ENCODE peak calls at places on chromosomes 13 and 19, in ten cellular contexts. D, Y, O, R, W, M, E, J, P and F are unnamed samples. For H3K4me1, the result is how much of the 10 kb centered on the place peaks cover.

GRCh38 chr13:109610517-109610916 is 175.9 kb downstream of the IRS2 start:
- DNase-seq in M (no peak), W (peak), P (peak), D (peak), J (no peak), E (no peak), R (peak), O (no peak), Y (no peak), F (peak)

GRCh38 chr19:7849631-7850428 is 19.8 kb downstream of the EVI5L start:
- DNase-seq in O (no peak), M (no peak), Y (peak), R (peak), W (no peak), J (no peak), E (no peak), D (no peak), P (no peak), F (peak)

GRCh38 chr13:87820221-87820620 is 149.1 kb downstream of the SLITRK5 start:
- DNase-seq in J (no peak), W (no peak), O (no peak), D (no peak), E (no peak), Y (no peak), M (no peak), P (no peak), R (no peak), F (no peak)

GRCh38 chr13:110387451-110388140 is 80.5 kb downstream of the COL4A2 start:
- DNase-seq in E (peak), Y (peak), M (no peak), P (no peak), W (no peak), D (no peak), O (peak), R (peak), J (peak), F (no peak)

GRCh38 chr13:54573186-54573585 is 1544.6 kb downstream of the OLFM4 start:
- DNase-seq in E (no peak), W (no peak), R (no peak), M (no peak), O (no peak), J (no peak), D (no peak), P (no peak), Y (no peak), F (no peak)

GRCh38 chr19:28184997-28185396 is 1028.0 kb downstream of the UQCRFS1 start:
- DNase-seq in P (peak), E (no peak), O (no peak), J (no peak), D (no peak), W (no peak), R (no peak), M (peak), Y (peak), F (no peak)

GRCh38 chr19:34501339-34502320 is 20.1 kb downstream of the WTIP start:
- DNase-seq in W (peak), J (peak), P (peak), D (peak), Y (peak), R (peak), O (peak), M (peak), E (peak), F (peak)

GRCh38 chr19:8595651-8596050 is 14.9 kb downstream of the ADAMTS10 start:
- DNase-seq in E (no peak), O (no peak), W (no peak), P (no peak), D (no peak), Y (no peak), R (no peak), J (no peak), M (no peak), F (no peak)

GRCh38 chr13:29696606-29697005 is 101.1 kb upstream of the SLC7A1 start:
- DNase-seq in W (no peak), O (no peak), Y (no peak), M (no peak), P (no peak), J (no peak), D (no peak), E (no peak), R (no peak), F (no peak)

GRCh38 chr13:47945738-47946137 is 55.3 kb downstream of the SUCLA2 start:
- DNase-seq in W (no peak), D (no peak), P (peak), M (peak), O (peak), Y (peak), E (no peak), J (no peak), R (no peak), F (no peak)

GRCh38 chr13:106140476-106140875 is 395.0 kb downstream of the EFNB2 start:
- DNase-seq in D (no peak), O (no peak), E (no peak), J (no peak), W (no peak), P (no peak), Y (no peak), R (no peak), M (no peak), F (no peak)

GRCh38 chr19:45577111-45577905 is 7.3 kb downstream of the OPA3 start:
- DNase-seq in M (peak), P (peak), D (no peak), R (no peak), J (no peak), Y (peak), O (peak), W (peak), E (peak), F (peak)
- TF ChIP-seq CTCF in M (no peak), P (no peak), D (no peak), R (no peak), J (no peak), Y (no peak), O (no peak), W (no peak), E (no peak), F (no peak)

GRCh38 chr19:5621945-5622464 is 571 bp downstream of the SAFB2 start:
- DNase-seq in W (peak), P (no peak), D (peak), Y (no peak), O (no peak), M (no peak), J (peak), E (peak), R (no peak), F (no peak)
- H3K4me1 ChIP-seq in W (under half), P (under half), D (half or more), Y (under half), O (under half), M (under half), J (under half), E (half or more), R (under half), F (under half)

GRCh38 chr13:38900188-38900587 is 90.4 kb downstream of the STOML3 start:
- DNase-seq in J (no peak), W (no peak), O (no peak), Y (no peak), P (no peak), D (no peak), R (no peak), M (no peak), E (no peak), F (no peak)
- TF ChIP-seq CTCF in J (no peak), W (no peak), O (peak), Y (no peak), P (no peak), D (no peak), R (no peak), M (peak), E (no peak), F (no peak)

DNA sequence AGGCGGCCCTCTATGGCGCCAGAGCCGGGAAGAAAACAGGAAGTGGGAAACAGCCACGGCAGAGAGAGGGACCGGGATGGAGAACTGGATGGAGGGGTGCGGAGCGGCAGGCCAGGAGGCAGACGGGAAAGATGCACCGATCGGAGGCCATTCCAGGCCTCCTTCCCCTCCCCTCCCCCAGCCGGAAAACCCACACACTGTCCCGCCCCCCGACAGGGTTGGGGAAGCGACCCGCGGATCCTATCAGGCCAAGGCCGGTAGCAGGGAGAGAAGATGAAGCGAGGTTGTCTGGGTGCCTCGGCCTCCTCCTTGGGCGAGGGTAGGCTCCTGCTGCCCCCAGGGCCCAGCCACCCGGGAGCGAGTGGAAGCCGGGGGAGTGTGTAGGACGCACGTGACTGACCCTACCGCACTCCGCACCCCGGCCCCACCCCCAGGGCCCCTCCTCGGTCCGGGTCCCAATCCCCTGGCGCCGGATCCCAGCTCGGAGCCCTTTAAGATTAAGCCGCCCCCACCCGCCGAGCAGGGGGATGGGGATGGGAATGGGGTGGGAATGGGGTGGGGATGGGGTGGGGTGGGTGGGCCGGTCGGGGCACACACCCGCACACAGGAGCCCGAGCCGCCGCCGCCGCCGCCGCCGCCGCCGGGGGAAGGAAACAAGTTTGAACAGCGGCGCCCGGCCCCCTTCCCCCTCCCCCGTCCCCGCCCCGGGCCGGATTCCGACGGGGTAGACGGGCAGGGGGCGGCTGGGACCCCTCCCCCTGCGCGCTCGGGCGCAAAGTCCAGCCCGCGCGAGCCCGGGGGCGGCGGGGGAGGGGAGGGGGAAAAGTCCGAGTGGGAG is 1.5 kb downstream of the ERF start:
- DNase-seq in E (peak), P (peak), M (no peak), R (peak), O (peak), J (peak), Y (peak), D (peak), W (peak), F (peak)
- H3K4me1 ChIP-seq in E (under half), P (half or more), M (under half), R (under half), O (under half), J (under half), Y (under half), D (under half), W (under half), F (under half)

GRCh38 chr19:17328517-17329060 is 6.1 kb downstream of the ANO8 start:
- DNase-seq in O (no peak), D (no peak), P (no peak), E (no peak), Y (no peak), M (no peak), W (peak), J (no peak), R (no peak), F (no peak)

GRCh38 chr19:17326595-17326966 is 8.1 kb downstream of the ANO8 start:
- DNase-seq in J (no peak), M (no peak), O (peak), D (no peak), P (no peak), Y (peak), R (no peak), E (no peak), W (no peak), F (peak)

GRCh38 chr19:17329061-17329767 is 5.4 kb downstream of the ANO8 start:
- DNase-seq in E (no peak), R (no peak), J (no peak), W (no peak), D (no peak), M (no peak), Y (no peak), O (no peak), P (no peak), F (no peak)

GRCh38 chr19:17327068-17327653 is 7.5 kb downstream of the ANO8 start:
- DNase-seq in D (no peak), Y (no peak), O (no peak), J (no peak), E (no peak), R (no peak), W (no peak), M (no peak), P (no peak), F (no peak)

GRCh38 chr19:17327654-17328516 is 6.8 kb downstream of the ANO8 start:
- DNase-seq in O (peak), J (peak), M (no peak), W (peak), Y (peak), R (peak), P (no peak), D (no peak), E (no peak), F (peak)
- TF ChIP-seq CTCF in O (peak), J (no peak), M (no peak), W (peak), Y (peak), R (peak), P (no peak), D (no peak), E (no peak), F (peak)

GRCh38 chr13:33261426-33262068 is 24.0 kb downstream of the STARD13 start:
- DNase-seq in R (no peak), M (no peak), O (no peak), E (no peak), Y (no peak), P (no peak), D (no peak), W (no peak), J (peak), F (no peak)
- H3K4me1 ChIP-seq in R (under half), M (under half), O (under half), E (half or more), Y (under half), P (half or more), D (under half), W (under half), J (under half), F (under half)

DNA sequence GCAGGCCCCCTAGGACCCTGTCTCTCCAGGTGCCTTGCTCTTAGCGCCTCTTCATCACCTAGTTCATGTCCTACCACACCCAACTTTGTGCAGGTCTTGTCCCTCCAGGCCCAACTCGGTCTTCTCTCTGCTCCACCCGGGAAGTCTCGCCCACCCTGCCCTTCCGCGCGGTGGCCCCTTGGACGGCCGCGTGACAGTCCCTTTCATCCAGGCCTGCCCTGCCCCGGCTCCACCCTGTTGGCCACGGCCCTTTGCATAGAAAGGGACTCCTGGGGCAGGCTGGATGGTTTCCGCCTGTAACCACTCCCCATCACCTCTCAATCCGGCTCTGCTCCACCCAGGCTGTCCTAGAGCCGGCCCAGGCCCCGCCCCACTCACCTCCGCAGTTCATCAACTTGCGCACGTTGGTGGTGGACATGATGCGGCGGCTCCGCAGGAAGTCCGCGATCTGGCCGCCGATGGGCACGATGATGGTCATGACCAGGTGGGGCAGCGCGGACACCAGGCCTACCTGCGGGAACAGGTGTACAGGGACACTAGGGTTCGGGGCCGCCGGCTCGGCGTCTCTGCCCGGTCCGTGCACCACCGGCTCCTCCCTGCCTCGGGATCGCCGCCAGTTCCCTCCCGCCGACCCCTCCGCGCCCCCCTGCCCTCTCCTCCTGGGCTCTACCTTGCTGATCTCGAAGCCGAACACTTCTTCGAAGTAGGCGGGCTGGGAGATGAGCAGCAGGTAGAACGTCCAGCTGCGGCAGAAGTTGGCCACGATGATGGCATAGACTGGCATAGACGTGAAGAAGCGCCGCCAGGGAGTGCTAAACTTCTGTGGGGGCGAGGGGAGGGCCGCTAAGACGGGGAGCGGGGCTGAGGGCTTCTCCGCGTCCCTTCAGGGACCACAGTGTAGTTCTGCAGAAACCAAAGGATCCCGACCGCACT is 7.2 kb downstream of the GFY start:
- DNase-seq in W (peak), M (no peak), O (no peak), J (no peak), D (no peak), E (no peak), R (no peak), P (no peak), Y (no peak), F (no peak)
- TF ChIP-seq CTCF in W (no peak), M (no peak), O (no peak), J (no peak), D (no peak), E (no peak), R (no peak), P (no peak), Y (no peak), F (no peak)

GRCh38 chr13:98157188-98157587 is 14.3 kb downstream of the FARP1 start:
- DNase-seq in E (no peak), P (no peak), O (no peak), M (no peak), D (no peak), R (no peak), W (no peak), Y (no peak), J (no peak), F (no peak)
- H3K4me1 ChIP-seq in E (under half), P (under half), O (under half), M (under half), D (under half), R (under half), W (under half), Y (under half), J (under half), F (under half)